ENCODE peak calls at places on chromosomes 16 and 17, in seven cellular contexts. Y is SJCRH30; D is central memory CD4-positive, alpha-beta T cell; L is stimulated activated CD8-positive, alpha-beta memory T cell treated with anti-CD3 and anti-CD28 coated beads, Interleukin-12 subunit alpha, Interleukin-12 subunit beta, amount 100 ng/mL, for 4 hours; N is OCI-LY7; I is T-helper 1 cell; T is HTR-8/SVneo. W is an unnamed sample.

GRCh38 chr17:56913000-56913866 is 616 bp downstream of the TRIM25 start:
- DNase-seq in I (no peak), L (peak; percentile 5), N (peak; percentile 50), D (no peak), T (peak; percentile 23), Y (no peak), W (peak; percentile 35)

GRCh38 chr16:53714080-53715050 is 10.4 kb downstream of the FTO start:
- DNase-seq in D (no peak), Y (peak; percentile 53), I (no peak), N (no peak), T (no peak), L (no peak), W (peak; percentile 43)

GRCh38 chr17:65557349-65558310 is 3.8 kb downstream of the AXIN2 start:
- DNase-seq in N (no peak), I (no peak), L (no peak), D (peak; percentile 57), T (no peak), Y (peak; percentile 66), W (no peak)

GRCh38 chr17:7747586-7747985 is 30.0 kb downstream of the DNAH2 start:
- DNase-seq in D (no peak), T (peak; percentile 52), L (no peak), Y (no peak), N (no peak), I (no peak), W (peak; percentile 66)

GRCh38 chr17:2123467-2124251 is 68.8 kb downstream of the HIC1 start:
- DNase-seq in T (no peak), N (peak; percentile 16), I (no peak), L (no peak), Y (peak; percentile 40), D (no peak), W (peak; percentile 15)

GRCh38 chr17:57278740-57279387 is 22.5 kb downstream of the MSI2 start:
- DNase-seq in L (no peak), N (no peak), Y (no peak), T (no peak), I (no peak), D (no peak), W (no peak)

GRCh38 chr16:85310868-85311585 is 198.8 kb upstream of the CIBAR2 start:
- DNase-seq in T (no peak), D (no peak), Y (peak; percentile 29), N (peak; percentile 57), I (no peak), L (no peak), W (no peak)

GRCh38 chr16:67847064-67847861 is at the start of gene CENPT:
- DNase-seq in Y (peak; percentile 31), T (peak; percentile 62), N (peak; percentile 77), I (no peak), L (no peak), D (no peak), W (peak; percentile 96)

GRCh38 chr16:13961099-13961811 is 41.3 kb downstream of the ERCC4 start:
- DNase-seq in T (no peak), L (no peak), Y (peak; percentile 84), I (no peak), D (no peak), N (no peak), W (no peak)

GRCh38 chr17:57986841-57987581 is 1.0 kb downstream of the VEZF1 start:
- DNase-seq in N (no peak), I (peak; percentile 13), Y (peak; percentile 72), T (peak; percentile 43), D (no peak), L (peak; percentile 19), W (peak; percentile 84)

GRCh38 chr16:12708266-12708665 is 95.4 kb downstream of the CPPED1 start:
- DNase-seq in L (no peak), N (no peak), T (no peak), Y (no peak), D (no peak), I (no peak), W (no peak)

GRCh38 chr16:130533-131173 is 7.8 kb downstream of the NPRL3 start:
- DNase-seq in N (no peak), D (no peak), I (no peak), Y (no peak), T (no peak), L (no peak), W (no peak)

GRCh38 chr17:27284811-27285415 is 9.0 kb upstream of the WSB1 start:
- DNase-seq in T (no peak), I (no peak), Y (peak; percentile 55), N (no peak), L (no peak), D (no peak), W (no peak)

GRCh38 chr17:50221500-50222480 is 20.4 kb upstream of the COL1A1 start:
- DNase-seq in D (no peak), N (no peak), I (no peak), Y (no peak), L (no peak), T (no peak), W (no peak)

GRCh38 chr16:12685806-12686205 is 117.9 kb downstream of the CPPED1 start:
- DNase-seq in T (no peak), N (no peak), Y (no peak), I (no peak), D (no peak), L (no peak), W (peak; percentile 8)

GRCh38 chr17:11324846-11325420 is 83.9 kb downstream of the SHISA6 start:
- DNase-seq in D (no peak), I (no peak), Y (no peak), T (no peak), L (no peak), N (no peak), W (no peak)

GRCh38 chr17:64063766-64064224 is 43.4 kb upstream of the ICAM2 start:
- DNase-seq in Y (peak; percentile 16), D (peak; percentile 53), T (peak; percentile 53), L (no peak), I (no peak), N (peak; percentile 71), W (peak; percentile 91)

W was measured in mesendoderm.